ENCODE peak calls at places on chromosomes 6 and 20, in nine cellular contexts. E, I, F, R, K, P, N, W and Z are unnamed samples.

GRCh38 chr20:59666586-59666985 is 62.2 kb downstream of the PHACTR3 start:
- DNase-seq in E (no peak), I (no peak), F (no peak), R (no peak), K (no peak), P (no peak), N (no peak), W (no peak), Z (no peak)

GRCh38 chr6:34070315-34071110 is 75.4 kb downstream of the GRM4 start:
- DNase-seq in E (no peak), I (no peak), F (peak), R (no peak), K (no peak), P (no peak), N (no peak), W (peak), Z (no peak)

GRCh38 chr6:70370496-70370895 is 42.8 kb upstream of the FAM135A start:
- DNase-seq in E (no peak), I (no peak), F (no peak), R (no peak), K (no peak), P (no peak), N (no peak), W (no peak), Z (no peak)

GRCh38 chr6:87146363-87146762 is 9.0 kb upstream of the ZNF292 start:
- DNase-seq in E (no peak), I (no peak), F (no peak), R (no peak), K (no peak), P (no peak), N (no peak), W (no peak), Z (no peak)

GRCh38 chr20:62835931-62836861 is 19.3 kb downstream of the COL9A3 start:
- DNase-seq in E (no peak), I (no peak), F (no peak), R (no peak), K (no peak), P (no peak), N (peak), W (no peak), Z (peak)

GRCh38 chr6:98054453-98054852 is 771.4 kb upstream of the MMS22L start:
- DNase-seq in E (no peak), I (no peak), F (no peak), R (no peak), K (no peak), P (no peak), N (peak), W (peak), Z (no peak)

GRCh38 chr20:35953411-35954199 is 697 bp downstream of the SCAND1 start:
- DNase-seq in E (no peak), I (peak), F (peak), R (peak), K (peak), P (no peak), N (peak), W (peak), Z (peak)

GRCh38 chr6:20236344-20236743 is 24.1 kb upstream of the MBOAT1 start:
- DNase-seq in E (no peak), I (no peak), F (no peak), R (no peak), K (no peak), P (no peak), N (no peak), W (no peak), Z (no peak)

GRCh38 chr6:121748376-121748775 is 312.9 kb downstream of the GJA1 start:
- DNase-seq in E (peak), I (no peak), F (peak), R (no peak), K (no peak), P (no peak), N (peak), W (peak), Z (no peak)

GRCh38 chr6:46062312-46062711 is 46.7 kb upstream of the CLIC5 start:
- DNase-seq in E (peak), I (no peak), F (peak), R (no peak), K (no peak), P (no peak), N (peak), W (no peak), Z (no peak)

GRCh38 chr6:156449128-156449527 is 328.1 kb upstream of the ARID1B start:
- DNase-seq in E (no peak), I (no peak), F (no peak), R (no peak), K (no peak), P (no peak), N (no peak), W (no peak), Z (no peak)

GRCh38 chr6:106110167-106110826 is 24.2 kb downstream of the PRDM1 start:
- DNase-seq in E (no peak), I (no peak), F (no peak), R (no peak), K (no peak), P (no peak), N (no peak), W (no peak), Z (no peak)

GRCh38 chr6:3727036-3727435 is 24.5 kb downstream of the PXDC1 start:
- DNase-seq in E (no peak), I (no peak), F (no peak), R (no peak), K (no peak), P (no peak), N (no peak), W (no peak), Z (no peak)

GRCh38 chr20:54200487-54201267 is 7.2 kb upstream of the PFDN4 start:
- DNase-seq in E (no peak), I (no peak), F (no peak), R (no peak), K (no peak), P (no peak), N (peak), W (no peak), Z (no peak)

GRCh38 chr20:54195483-54196472 is 12.1 kb upstream of the PFDN4 start:
- DNase-seq in E (no peak), I (no peak), F (no peak), R (no peak), K (no peak), P (no peak), N (no peak), W (no peak), Z (no peak)

GRCh38 chr20:54199283-54199682 is 8.6 kb upstream of the PFDN4 start:
- DNase-seq in E (no peak), I (no peak), F (no peak), R (no peak), K (no peak), P (no peak), N (no peak), W (no peak), Z (no peak)

GRCh38 chr20:54199721-54200176 is 8.1 kb upstream of the PFDN4 start:
- DNase-seq in E (peak), I (peak), F (peak), R (peak), K (peak), P (peak), N (peak), W (peak), Z (peak)

DNA sequence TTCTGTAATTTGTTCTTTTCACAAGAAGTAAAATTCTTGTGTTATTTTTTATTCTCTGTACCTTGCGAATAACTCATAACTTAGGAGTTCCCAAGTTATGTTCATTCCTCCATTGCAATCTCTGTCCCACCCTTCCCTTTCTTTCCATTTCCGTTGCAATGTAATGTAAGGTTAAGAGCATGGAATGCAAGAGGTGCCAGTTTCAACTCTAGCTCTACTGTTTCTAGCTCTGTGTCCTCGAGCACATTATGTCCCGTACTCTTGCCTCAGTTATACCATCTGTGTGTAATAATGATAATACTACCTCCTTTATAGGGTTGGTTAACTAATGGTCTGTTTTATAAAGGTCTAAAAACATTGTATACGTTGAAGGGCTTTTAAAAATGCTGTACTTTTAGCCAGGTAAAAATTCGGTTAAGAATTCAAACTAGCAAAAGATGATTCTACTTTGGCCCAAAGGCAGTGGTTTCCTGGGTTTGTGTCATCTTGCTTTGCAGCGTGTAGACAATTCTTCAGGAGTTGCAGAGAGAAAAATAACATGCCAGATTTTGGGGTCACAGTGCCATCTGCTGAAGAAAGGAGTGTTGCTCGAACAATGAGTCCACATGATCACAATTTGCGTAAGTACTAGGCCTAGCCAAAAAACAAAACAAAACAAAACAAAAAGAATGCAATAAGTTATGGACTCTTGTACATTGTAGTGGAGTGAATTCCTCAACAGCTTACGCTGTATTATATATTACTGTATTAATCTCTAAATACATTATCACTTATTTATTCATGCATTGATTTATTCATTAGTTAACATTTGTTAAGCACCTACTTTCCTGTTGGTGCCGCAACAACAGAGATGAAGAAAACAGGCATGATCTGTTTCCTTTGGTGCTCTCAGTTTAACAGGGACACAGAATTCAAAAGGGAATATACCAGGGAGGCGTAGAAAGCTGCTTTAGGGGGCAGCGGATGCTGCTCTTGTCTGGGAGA is 10.0 kb upstream of the PFDN4 start:
- DNase-seq in E (peak), I (no peak), F (peak), R (no peak), K (peak), P (no peak), N (peak), W (peak), Z (no peak)
- TF ChIP-seq CTCF in E (peak), I (no peak), F (peak), R (no peak), K (peak), P (peak), N (peak), W (peak), Z (no peak)

GRCh38 chr6:96502915-96503314 is 18.7 kb upstream of the UFL1 start:
- DNase-seq in E (no peak), I (no peak), F (no peak), R (no peak), K (no peak), P (no peak), N (no peak), W (no peak), Z (no peak)

GRCh38 chr6:96505363-96505762 is 16.2 kb upstream of the UFL1 start:
- DNase-seq in E (no peak), I (no peak), F (no peak), R (no peak), K (no peak), P (no peak), N (no peak), W (no peak), Z (no peak)

GRCh38 chr6:96499781-96500180 is 21.8 kb upstream of the UFL1 start:
- DNase-seq in E (no peak), I (peak), F (no peak), R (no peak), K (no peak), P (no peak), N (no peak), W (no peak), Z (no peak)
- TF ChIP-seq CTCF in E (no peak), I (peak), F (no peak), R (no peak), K (no peak), P (no peak), N (no peak), W (no peak), Z (no peak)

DNA sequence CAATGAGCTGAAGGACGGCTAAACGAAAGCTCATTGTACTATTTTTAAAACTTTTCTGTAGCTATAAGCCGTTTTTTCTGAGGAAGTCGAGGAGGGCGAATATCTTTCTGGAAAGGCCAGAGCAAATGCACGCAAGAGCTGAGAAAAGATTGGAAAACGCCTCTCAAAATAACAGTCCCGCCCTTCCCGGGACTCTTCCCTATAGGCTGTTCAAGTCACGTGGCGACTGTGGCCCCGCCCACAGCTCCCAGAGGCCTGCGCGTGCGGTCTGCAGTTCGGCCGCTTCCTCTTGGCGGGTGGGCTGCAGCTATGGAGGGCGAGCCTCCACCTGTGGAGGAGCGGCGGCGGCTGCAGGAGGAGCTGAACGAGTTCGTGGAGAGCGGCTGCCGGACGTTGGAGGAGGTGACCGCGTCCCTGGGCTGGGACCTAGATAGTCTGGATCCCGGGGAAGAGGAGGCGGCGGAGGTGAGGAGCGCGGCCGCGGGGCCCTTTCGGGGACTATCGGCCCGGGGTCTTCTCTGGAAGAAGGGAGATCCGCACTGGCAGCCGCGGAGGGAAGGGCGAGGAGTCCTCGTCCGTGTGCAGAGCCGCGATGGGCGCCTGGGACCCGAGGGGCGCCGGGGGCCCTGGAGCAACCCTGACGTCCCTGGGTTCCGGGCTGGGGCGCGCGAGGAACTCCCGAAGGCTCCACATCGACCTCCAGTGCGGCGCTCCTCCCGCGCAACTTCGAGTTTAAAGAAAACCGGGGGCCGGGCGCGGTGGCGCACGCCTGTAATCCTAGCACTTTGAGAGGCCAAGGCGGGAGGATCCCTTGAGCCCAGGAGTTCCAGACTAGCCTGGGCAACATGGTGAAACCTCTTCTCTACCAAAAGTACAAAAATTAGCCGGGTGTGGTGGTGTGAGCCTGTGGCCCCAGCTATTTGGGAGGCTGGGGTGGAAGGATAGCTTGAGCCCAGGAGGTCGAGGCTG is at the start of gene SNRNP48:
- DNase-seq in E (peak), I (peak), F (peak), R (peak), K (peak), P (peak), N (peak), W (peak), Z (peak)
- TF ChIP-seq CTCF in E (no peak), I (no peak), F (no peak), R (no peak), K (no peak), P (no peak), N (no peak), W (no peak), Z (no peak)

GRCh38 chr20:57946559-57947315 is 236.9 kb upstream of the PMEPA1 start:
- DNase-seq in E (no peak), I (no peak), F (no peak), R (no peak), K (no peak), P (no peak), N (no peak), W (no peak), Z (no peak)

GRCh38 chr20:57944988-57945387 is 235.2 kb upstream of the PMEPA1 start:
- DNase-seq in E (no peak), I (no peak), F (no peak), R (no peak), K (no peak), P (no peak), N (no peak), W (no peak), Z (no peak)

GRCh38 chr20:57950764-57951163 is 240.9 kb upstream of the PMEPA1 start:
- DNase-seq in E (no peak), I (no peak), F (no peak), R (no peak), K (no peak), P (no peak), N (no peak), W (no peak), Z (no peak)

GRCh38 chr20:57948177-57948955 is 238.6 kb upstream of the PMEPA1 start:
- DNase-seq in E (no peak), I (no peak), F (no peak), R (no peak), K (peak), P (no peak), N (no peak), W (no peak), Z (no peak)

GRCh38 chr20:57947421-57948176 is 237.8 kb upstream of the PMEPA1 start:
- DNase-seq in E (peak), I (no peak), F (no peak), R (no peak), K (peak), P (no peak), N (no peak), W (no peak), Z (no peak)
- TF ChIP-seq CTCF in E (no peak), I (no peak), F (no peak), R (no peak), K (peak), P (no peak), N (no peak), W (no peak), Z (no peak)

DNA sequence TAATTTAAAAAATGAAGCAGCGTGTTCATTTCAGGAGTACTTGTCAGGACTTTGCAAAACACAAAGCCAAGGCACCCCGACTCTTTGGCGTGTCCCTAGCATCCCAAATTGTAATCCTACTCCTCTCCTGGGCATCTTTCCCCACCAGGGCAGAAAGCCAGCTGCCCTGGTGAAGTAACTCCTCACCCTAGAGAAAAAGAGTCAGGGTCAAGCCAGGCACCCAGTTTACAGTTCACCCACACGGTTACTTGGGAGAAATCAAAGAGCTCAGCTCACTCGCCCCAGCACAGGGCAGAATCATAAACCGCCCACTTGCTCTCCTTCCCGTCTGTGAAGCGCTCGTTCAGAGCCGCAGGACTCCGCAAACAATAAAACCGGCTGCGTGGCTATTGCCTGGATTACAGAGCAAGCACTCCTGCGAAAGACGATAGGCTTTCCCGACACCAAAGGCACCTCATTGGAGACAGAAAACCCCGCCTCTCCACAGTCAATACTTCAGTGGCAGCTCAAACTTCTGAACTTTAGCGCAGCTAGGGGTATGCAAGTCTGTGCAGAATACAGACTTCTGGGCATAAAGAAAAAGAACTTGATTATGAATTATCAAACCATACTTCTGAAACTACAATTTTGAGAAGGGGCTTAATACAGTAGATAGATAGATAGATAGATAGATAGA is 73.0 kb upstream of the NHSL1 start:
- DNase-seq in E (peak), I (no peak), F (peak), R (no peak), K (peak), P (peak), N (peak), W (peak), Z (no peak)
- TF ChIP-seq CTCF in E (no peak), I (no peak), F (no peak), R (no peak), K (no peak), P (no peak), N (no peak), W (no peak), Z (no peak)

GRCh38 chr6:30829639-30830250 is 54.6 kb upstream of the DDR1 start:
- DNase-seq in E (no peak), I (no peak), F (no peak), R (no peak), K (no peak), P (no peak), N (peak), W (no peak), Z (no peak)
- TF ChIP-seq CTCF in E (no peak), I (no peak), F (no peak), R (no peak), K (peak), P (no peak), N (peak), W (no peak), Z (no peak)

GRCh38 chr20:1118004-1118335 is 432 bp upstream of the PSMF1 start:
- DNase-seq in E (no peak), I (no peak), F (no peak), R (no peak), K (no peak), P (no peak), N (no peak), W (no peak), Z (no peak)

GRCh38 chr20:1119128-1119505 is 715 bp downstream of the PSMF1 start:
- DNase-seq in E (no peak), I (no peak), F (no peak), R (no peak), K (no peak), P (no peak), N (peak), W (no peak), Z (no peak)

GRCh38 chr20:1119524-1119923 is 1.1 kb downstream of the PSMF1 start:
- DNase-seq in E (no peak), I (no peak), F (no peak), R (no peak), K (no peak), P (no peak), N (no peak), W (no peak), Z (no peak)

GRCh38 chr20:1121439-1121838 is 3.0 kb downstream of the PSMF1 start:
- DNase-seq in E (peak), I (no peak), F (peak), R (no peak), K (no peak), P (no peak), N (no peak), W (no peak), Z (no peak)

DNA sequence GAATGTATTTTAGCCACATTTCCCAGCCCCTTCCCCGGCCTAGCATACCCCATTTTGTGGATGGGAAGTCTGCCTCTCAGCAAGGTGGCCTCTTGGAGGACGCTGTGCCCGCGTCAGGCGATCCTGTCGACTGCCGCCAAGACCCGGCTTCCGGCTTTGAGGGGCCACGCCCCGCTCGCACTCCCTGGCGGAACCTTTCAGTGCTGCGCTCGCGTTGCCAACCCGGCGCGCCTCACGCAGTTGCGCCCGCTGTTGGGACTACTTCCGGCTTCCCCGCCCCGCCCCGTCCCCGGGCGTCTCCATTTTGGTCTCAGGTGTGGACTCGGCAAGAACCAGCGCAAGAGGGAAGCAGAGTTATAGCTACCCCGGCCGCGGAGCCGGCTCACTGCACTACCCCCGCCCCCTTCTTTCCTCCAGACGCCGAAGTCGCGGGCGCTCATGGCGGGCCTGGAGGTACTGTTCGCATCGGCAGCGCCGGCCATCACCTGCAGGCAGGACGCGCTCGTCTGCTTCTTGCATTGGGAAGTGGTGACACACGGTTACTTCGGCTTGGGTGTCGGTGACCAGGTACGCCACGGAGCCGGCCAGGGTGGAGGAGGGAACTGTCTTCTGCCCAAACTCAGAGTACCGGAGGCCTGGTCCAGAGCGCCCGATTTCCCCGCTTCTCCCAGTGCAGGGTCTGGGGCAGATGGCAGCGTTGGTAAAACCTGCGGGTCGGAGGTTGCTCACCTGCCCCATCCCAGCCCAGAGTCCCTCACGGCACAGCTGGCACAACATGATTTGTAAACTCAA is at the start of gene PSMF1:
- DNase-seq in E (peak), I (peak), F (peak), R (peak), K (peak), P (peak), N (peak), W (peak), Z (peak)
- TF ChIP-seq CTCF in E (no peak), I (no peak), F (no peak), R (no peak), K (peak), P (peak), N (no peak), W (no peak), Z (no peak)